ENCODE peak calls at places on chromosome 11, in ten cellular contexts. K, F, L, C, S, X, U, R, M and Q are unnamed samples.

GRCh38 chr11:73257342-73258103 is 14.6 kb upstream of the P2RY6 start:
- DNase-seq in L (peak), X (no peak), M (no peak), U (peak), F (peak), S (no peak), K (no peak), R (peak), C (peak), Q (peak)

GRCh38 chr11:12196335-12196734 is 85.9 kb downstream of the MICAL2 start:
- DNase-seq in C (no peak), X (no peak), R (no peak), L (no peak), M (peak), K (no peak), F (no peak), U (no peak), S (no peak), Q (no peak)

GRCh38 chr11:65391007-65391406 is 4.6 kb downstream of the FRMD8 start:
- DNase-seq in K (no peak), M (no peak), U (no peak), L (no peak), F (peak), X (no peak), S (peak), R (no peak), C (no peak), Q (no peak)

GRCh38 chr11:91795139-91795887 is 429.3 kb upstream of the FAT3 start:
- DNase-seq in C (no peak), F (no peak), K (no peak), L (no peak), S (no peak), X (no peak), R (no peak), U (no peak), M (no peak), Q (no peak)

GRCh38 chr11:124329787-124330478 is 9.9 kb upstream of the OR8D2 start:
- DNase-seq in S (peak), U (no peak), C (no peak), L (no peak), M (peak), F (peak), R (no peak), X (peak), K (no peak), Q (no peak)

GRCh38 chr11:79182794-79183193 is 258.0 kb downstream of the TENM4 start:
- DNase-seq in M (no peak), X (no peak), U (no peak), R (no peak), S (no peak), K (no peak), F (no peak), C (peak), L (no peak), Q (no peak)

GRCh38 chr11:116459644-116460043 is 313.1 kb downstream of the BUD13 start:
- DNase-seq in L (no peak), S (no peak), U (no peak), X (no peak), F (no peak), C (no peak), K (no peak), M (no peak), R (no peak), Q (no peak)

GRCh38 chr11:15742626-15743243 is 613.6 kb downstream of the SOX6 start:
- DNase-seq in S (no peak), X (no peak), L (peak), K (no peak), F (peak), U (no peak), R (no peak), C (no peak), M (no peak), Q (no peak)

GRCh38 chr11:44269369-44270351 is 40.3 kb downstream of the ALX4 start:
- DNase-seq in R (no peak), S (no peak), C (no peak), F (peak), L (no peak), K (no peak), M (no peak), U (no peak), X (no peak), Q (no peak)

GRCh38 chr11:117000741-117001096 is 97.5 kb downstream of the SIK3 start:
- DNase-seq in C (no peak), R (no peak), S (no peak), L (no peak), K (no peak), M (no peak), X (no peak), U (no peak), F (no peak), Q (no peak)

GRCh38 chr11:47987781-47988180 is 7.4 kb downstream of the PTPRJ start:
- DNase-seq in C (no peak), S (no peak), U (no peak), R (no peak), L (no peak), K (no peak), M (no peak), X (no peak), F (no peak), Q (no peak)

GRCh38 chr11:10004526-10005113 is 289.4 kb downstream of the SBF2 start:
- DNase-seq in M (no peak), U (peak), R (no peak), K (no peak), F (no peak), C (no peak), X (no peak), L (no peak), S (no peak), Q (no peak)

GRCh38 chr11:64809781-64810241 is 540 bp downstream of the MEN1 start:
- DNase-seq in C (no peak), F (no peak), S (peak), L (peak), U (peak), K (peak), M (peak), X (no peak), R (peak), Q (no peak)

GRCh38 chr11:123173040-123173855 is 21.8 kb downstream of the CLMP start:
- DNase-seq in U (no peak), X (no peak), S (no peak), M (no peak), R (no peak), K (peak), C (peak), F (peak), L (no peak), Q (no peak)

GRCh38 chr11:126570489-126570888 is 215.0 kb downstream of the ST3GAL4 start:
- DNase-seq in R (no peak), C (no peak), L (no peak), F (no peak), U (no peak), M (no peak), S (no peak), K (no peak), X (no peak), Q (no peak)

GRCh38 chr11:64298966-64299846 is 952 bp upstream of the CATSPERZ start:
- DNase-seq in S (peak), C (no peak), X (peak), R (no peak), M (no peak), K (peak), U (peak), L (peak), F (peak), Q (no peak)

GRCh38 chr11:116413861-116414260 is 358.9 kb downstream of the BUD13 start:
- DNase-seq in X (no peak), S (no peak), K (no peak), M (no peak), R (no peak), F (no peak), U (no peak), C (no peak), L (no peak), Q (no peak)

GRCh38 chr11:123543796-123544195 is 110.6 kb downstream of the SCN3B start:
- DNase-seq in M (no peak), U (peak), X (no peak), C (no peak), R (peak), K (peak), F (peak), L (no peak), S (no peak), Q (no peak)

GRCh38 chr11:116336540-116336939 is 436.2 kb downstream of the BUD13 start:
- DNase-seq in M (no peak), L (no peak), C (no peak), X (no peak), F (no peak), K (no peak), S (no peak), R (no peak), U (no peak), Q (no peak)

GRCh38 chr11:36009469-36009868 is 65.6 kb downstream of the LDLRAD3 start:
- DNase-seq in R (no peak), U (no peak), C (no peak), X (no peak), S (no peak), F (peak), L (no peak), M (no peak), K (no peak), Q (no peak)

GRCh38 chr11:126231725-126232459 is 20.3 kb downstream of the FAM118B start:
- DNase-seq in U (no peak), F (peak), M (no peak), S (no peak), L (no peak), K (peak), X (no peak), C (peak), R (no peak), Q (no peak)

GRCh38 chr11:85281550-85281949 is 345.6 kb downstream of the DLG2 start:
- DNase-seq in F (no peak), U (no peak), X (no peak), L (no peak), S (no peak), M (no peak), R (no peak), C (no peak), K (no peak), Q (no peak)

GRCh38 chr11:126607374-126607773 is 251.9 kb downstream of the ST3GAL4 start:
- DNase-seq in M (peak), X (no peak), U (peak), C (peak), L (peak), R (peak), K (peak), F (peak), S (peak), Q (no peak)

DNA sequence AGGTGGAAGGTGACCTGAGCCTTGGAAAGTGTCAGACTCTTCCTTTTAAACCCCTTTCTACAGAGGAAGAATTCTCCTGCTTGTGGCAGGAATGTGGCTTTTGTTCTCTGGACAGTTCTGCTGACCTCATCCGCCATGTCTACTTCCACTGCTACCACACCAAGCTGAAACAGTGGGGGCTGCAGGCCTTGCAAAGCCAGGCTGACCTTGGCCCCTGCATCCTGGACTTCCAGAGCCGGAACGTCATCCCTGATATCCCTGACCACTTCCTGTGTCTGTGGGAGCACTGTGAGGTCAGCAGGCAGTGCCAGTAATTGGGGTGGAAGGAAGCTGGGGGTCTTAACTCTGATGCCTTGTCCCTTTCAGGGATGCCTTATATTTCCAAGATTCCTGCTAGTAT is 9.3 kb downstream of the HINFP start:
- DNase-seq in S (no peak), L (no peak), K (no peak), R (no peak), F (peak), C (no peak), X (no peak), M (no peak), U (no peak), Q (no peak)
- TF ChIP-seq CTCF in S (no peak), L (no peak), K (no peak), R (no peak), F (no peak), C (peak), X (no peak), M (no peak), U (no peak), Q (no peak)

GRCh38 chr11:74310857-74311256 is 583 bp downstream of the P4HA3 start:
- DNase-seq in C (no peak), L (no peak), K (no peak), S (no peak), F (no peak), X (no peak), M (no peak), U (no peak), R (no peak), Q (no peak)
- TF ChIP-seq CTCF in C (no peak), L (no peak), K (no peak), S (no peak), F (no peak), X (no peak), M (no peak), U (no peak), R (no peak), Q (no peak)

GRCh38 chr11:297666-298405 is 1.5 kb downstream of the IFITM5 start:
- DNase-seq in S (no peak), C (no peak), F (no peak), U (no peak), X (peak), K (no peak), M (peak), L (peak), R (no peak), Q (no peak)

GRCh38 chr11:298406-299065 is 790 bp downstream of the IFITM5 start:
- DNase-seq in K (no peak), R (no peak), M (no peak), L (no peak), X (no peak), U (no peak), F (no peak), S (no peak), C (no peak), Q (no peak)

GRCh38 chr11:296976-297665 is 2.2 kb downstream of the IFITM5 start:
- DNase-seq in K (no peak), R (no peak), X (no peak), F (no peak), S (no peak), L (no peak), M (no peak), U (no peak), C (no peak), Q (no peak)

GRCh38 chr11:299081-299891 is at the start of gene IFITM5:
- DNase-seq in C (no peak), M (no peak), U (no peak), X (no peak), S (no peak), F (no peak), K (no peak), L (no peak), R (no peak), Q (no peak)

DNA sequence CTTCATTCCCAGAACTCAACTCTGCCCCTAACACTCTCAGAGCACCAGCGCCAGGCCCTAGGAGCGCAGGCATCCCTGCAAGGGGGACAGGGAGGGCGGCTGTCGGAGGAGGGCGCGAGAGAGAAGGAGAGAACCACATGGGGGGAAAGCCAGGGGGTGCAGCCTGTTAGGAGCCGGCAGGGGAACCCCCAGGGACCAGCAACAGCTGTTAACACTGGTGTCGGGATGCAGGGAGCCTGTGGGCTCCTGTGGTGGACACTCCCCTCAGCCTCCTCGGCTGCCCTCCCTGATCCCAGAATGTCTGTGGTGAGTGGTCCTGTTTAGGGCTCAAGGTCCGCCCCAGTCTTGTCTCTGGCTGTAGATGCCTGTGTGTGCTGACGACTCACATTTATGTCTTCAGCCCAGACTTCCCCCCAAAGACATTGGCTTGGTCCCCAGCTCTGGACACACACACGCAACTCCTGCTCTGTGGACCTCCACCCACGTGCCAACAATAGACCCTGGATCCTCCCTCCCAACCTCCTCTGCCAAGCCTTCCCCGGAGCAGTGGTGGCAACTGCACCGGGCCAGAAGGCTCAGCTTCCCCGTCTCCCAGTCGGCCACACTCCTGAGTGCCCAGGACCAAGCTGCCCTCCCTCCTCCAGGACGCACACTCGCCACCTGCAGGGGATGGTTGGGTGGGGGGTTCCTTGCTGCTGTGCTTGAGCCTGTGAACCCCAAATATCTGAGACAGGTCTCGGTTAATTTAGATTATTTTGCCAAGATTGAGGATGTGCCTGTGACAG is 817 bp upstream of the IFITM5 start:
- DNase-seq in L (peak), M (no peak), R (no peak), F (peak), U (no peak), K (peak), C (no peak), S (peak), X (no peak), Q (no peak)
- TF ChIP-seq CTCF in L (no peak), M (no peak), R (no peak), F (peak), U (no peak), K (peak), C (peak), S (no peak), X (peak), Q (no peak)

GRCh38 chr11:132405728-132406127 is 1035.3 kb downstream of the NTM start:
- DNase-seq in F (no peak), R (no peak), X (no peak), C (no peak), K (no peak), S (no peak), M (peak), L (no peak), U (no peak), Q (no peak)
- TF ChIP-seq CTCF in F (no peak), R (no peak), X (no peak), C (no peak), K (no peak), S (no peak), M (no peak), L (no peak), U (no peak), Q (no peak)

DNA sequence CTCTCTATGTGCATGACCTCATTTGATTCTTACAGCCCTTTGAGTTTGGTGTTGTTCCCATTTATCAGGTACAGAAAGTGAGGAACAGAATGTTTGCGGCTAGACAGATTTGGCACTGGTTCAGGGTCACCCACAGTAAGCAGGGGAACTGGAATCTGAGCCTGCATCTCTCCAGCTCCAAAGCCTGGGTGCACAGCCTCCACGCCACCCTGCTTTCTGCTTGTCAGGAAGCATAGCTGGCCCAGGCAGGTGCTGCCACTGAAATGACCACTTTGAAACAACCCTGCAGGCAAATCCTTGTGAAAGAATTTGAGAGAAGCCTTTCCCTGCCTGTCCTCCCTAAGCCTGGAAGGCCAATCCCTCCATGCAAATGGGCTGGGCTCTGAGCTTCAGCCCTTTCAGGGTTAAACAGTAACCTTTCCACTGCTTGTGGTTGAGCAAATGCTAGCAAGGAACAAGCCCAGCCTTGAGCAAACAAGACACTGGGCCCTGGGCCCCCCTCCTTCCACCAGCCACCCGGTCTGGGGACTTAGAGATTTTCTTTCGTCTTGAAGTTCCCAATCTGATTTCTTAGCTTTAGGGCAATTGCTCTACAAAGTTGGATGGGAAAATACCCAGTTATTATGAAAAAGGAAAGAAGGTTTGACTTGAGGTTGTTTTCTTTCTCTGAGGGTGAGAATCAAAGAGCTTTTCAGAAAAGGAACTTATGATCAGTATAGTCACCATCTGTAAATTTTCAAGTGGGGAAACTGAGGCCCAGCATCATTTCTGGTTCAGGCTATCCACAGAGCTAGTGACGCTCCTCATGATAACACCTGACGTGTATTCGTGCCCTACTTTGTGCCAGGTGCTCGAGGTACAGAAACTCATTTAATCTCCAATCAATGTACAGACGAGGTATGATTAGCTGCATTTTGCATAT is 19.4 kb downstream of the EHF start:
- DNase-seq in U (peak), S (no peak), K (peak), F (no peak), L (no peak), R (no peak), C (no peak), M (no peak), X (no peak), Q (no peak)
- TF ChIP-seq CTCF in U (no peak), S (no peak), K (no peak), F (no peak), L (no peak), R (no peak), C (no peak), M (no peak), X (no peak), Q (no peak)